ENCODE peak calls at places on chromosomes 12 and 14, in six cellular contexts. K is NCI-H2227 treated with DMSO at 0.1 percent for 48 hours; H is naive thymus-derived CD4-positive, alpha-beta T cell; J is neural crest cell; X is stimulated activated CD4-positive, alpha-beta T cell treated with anti-CD3 and anti-CD28 coated beads, Interleukin-12 subunit alpha, Interleukin-12 subunit beta, amount 100 ng/mL, for 4 hours; M is left lung. A is an unnamed sample.

GRCh38 chr12:53492188-53492587 is 7.1 kb downstream of the MAP3K12 start:
- DNase-seq in K (no peak), H (no peak), J (no peak), X (no peak), M (no peak), A (no peak)

GRCh38 chr12:6821674-6822433 is at the start of gene GPR162:
- DNase-seq in K (no peak), H (no peak), J (peak; percentile 68), X (no peak), M (peak; percentile 64), A (peak; percentile 35)

GRCh38 chr12:133105620-133106019 is 24.5 kb downstream of the ZNF891 start:
- DNase-seq in K (no peak), H (no peak), J (no peak), X (no peak), M (no peak), A (no peak)

GRCh38 chr12:124720019-124720686 is 143.5 kb downstream of the SCARB1 start:
- DNase-seq in K (peak; percentile 87), H (no peak), J (no peak), X (no peak), M (no peak), A (no peak)

GRCh38 chr12:130131817-130132216 is 30.4 kb upstream of the FZD10 start:
- DNase-seq in K (no peak), H (no peak), J (no peak), X (no peak), M (no peak), A (no peak)

GRCh38 chr12:103138538-103138937 is 181.1 kb downstream of the ASCL1 start:
- DNase-seq in K (no peak), H (no peak), J (no peak), X (no peak), M (no peak), A (no peak)

GRCh38 chr12:121905746-121906145 is 12.6 kb upstream of the CFAP251 start:
- DNase-seq in K (no peak), H (no peak), J (no peak), X (no peak), M (no peak), A (no peak)

GRCh38 chr12:19915392-19916192 is 452.7 kb upstream of the PDE3A start:
- DNase-seq in K (no peak), H (no peak), J (no peak), X (no peak), M (no peak), A (peak; percentile 45)

GRCh38 chr14:22266141-22266442 is 322.9 kb downstream of the DAD1 start:
- DNase-seq in K (no peak), H (no peak), J (no peak), X (no peak), M (no peak), A (no peak)

A was measured in fibroblast of gingiva.